ENCODE peak calls at places on chromosomes 5 and 9, in eight cellular contexts. One of them, this sample, is unnamed.

GRCh38 chr9:89234636-89235035 is 56.0 kb upstream of the SHC3 start:
- DNase-seq in adrenal gland: peak; percentile 25
- DNase-seq in HCT116: no peak
- DNase-seq in germinal center: peak; percentile 14
- DNase-seq in head of caudate nucleus: peak; percentile 57
- DNase-seq in stimulated activated CD8-positive, alpha-beta memory T cell treated with anti-CD3 and anti-CD28 coated beads, Interleukin-4, amount 100 ng/mL, for 4 hours: no peak
- DNase-seq in cardiac muscle cell: peak; percentile 27
- DNase-seq in activated T-cell treated with anti-CD3 and anti-CD28 coated beads, Interleukin-2, amount 50 U/mL, for 24 hours: peak; percentile 62
- DNase-seq in this sample: no peak

GRCh38 chr9:70120834-70121510 is 77.3 kb downstream of the MAMDC2 start:
- DNase-seq in adrenal gland: peak; percentile 29
- DNase-seq in HCT116: no peak
- DNase-seq in germinal center: no peak
- DNase-seq in head of caudate nucleus: peak; percentile 19
- DNase-seq in stimulated activated CD8-positive, alpha-beta memory T cell treated with anti-CD3 and anti-CD28 coated beads, Interleukin-4, amount 100 ng/mL, for 4 hours: no peak
- DNase-seq in cardiac muscle cell: no peak
- DNase-seq in activated T-cell treated with anti-CD3 and anti-CD28 coated beads, Interleukin-2, amount 50 U/mL, for 24 hours: no peak
- DNase-seq in this sample: no peak

GRCh38 chr5:107340631-107341030 is 330.1 kb downstream of the EFNA5 start:
- DNase-seq in adrenal gland: no peak
- DNase-seq in HCT116: no peak
- DNase-seq in germinal center: no peak
- DNase-seq in head of caudate nucleus: no peak
- DNase-seq in stimulated activated CD8-positive, alpha-beta memory T cell treated with anti-CD3 and anti-CD28 coated beads, Interleukin-4, amount 100 ng/mL, for 4 hours: no peak
- DNase-seq in cardiac muscle cell: no peak
- DNase-seq in activated T-cell treated with anti-CD3 and anti-CD28 coated beads, Interleukin-2, amount 50 U/mL, for 24 hours: no peak
- DNase-seq in this sample: no peak

GRCh38 chr9:92151691-92152393 is 36.6 kb upstream of the SPTLC1 start:
- DNase-seq in adrenal gland: peak; percentile 64
- DNase-seq in HCT116: no peak
- DNase-seq in germinal center: no peak
- DNase-seq in head of caudate nucleus: no peak
- DNase-seq in stimulated activated CD8-positive, alpha-beta memory T cell treated with anti-CD3 and anti-CD28 coated beads, Interleukin-4, amount 100 ng/mL, for 4 hours: no peak
- DNase-seq in cardiac muscle cell: peak; percentile 36
- DNase-seq in activated T-cell treated with anti-CD3 and anti-CD28 coated beads, Interleukin-2, amount 50 U/mL, for 24 hours: no peak
- DNase-seq in this sample: no peak

GRCh38 chr9:78857371-78858225 is 560.7 kb downstream of the PSAT1 start:
- DNase-seq in adrenal gland: no peak
- DNase-seq in HCT116: no peak
- DNase-seq in germinal center: no peak
- DNase-seq in head of caudate nucleus: no peak
- DNase-seq in stimulated activated CD8-positive, alpha-beta memory T cell treated with anti-CD3 and anti-CD28 coated beads, Interleukin-4, amount 100 ng/mL, for 4 hours: no peak
- DNase-seq in cardiac muscle cell: no peak
- DNase-seq in activated T-cell treated with anti-CD3 and anti-CD28 coated beads, Interleukin-2, amount 50 U/mL, for 24 hours: no peak
- DNase-seq in this sample: no peak

GRCh38 chr5:1859099-1859498 is 23.6 kb downstream of the IRX4 start:
- DNase-seq in adrenal gland: no peak
- DNase-seq in HCT116: no peak
- DNase-seq in germinal center: no peak
- DNase-seq in head of caudate nucleus: no peak
- DNase-seq in stimulated activated CD8-positive, alpha-beta memory T cell treated with anti-CD3 and anti-CD28 coated beads, Interleukin-4, amount 100 ng/mL, for 4 hours: no peak
- DNase-seq in cardiac muscle cell: no peak
- DNase-seq in activated T-cell treated with anti-CD3 and anti-CD28 coated beads, Interleukin-2, amount 50 U/mL, for 24 hours: no peak
- DNase-seq in this sample: no peak

GRCh38 chr9:120043448-120043847 is 536.5 kb downstream of the CDK5RAP2 start:
- DNase-seq in adrenal gland: no peak
- DNase-seq in HCT116: no peak
- DNase-seq in germinal center: no peak
- DNase-seq in head of caudate nucleus: peak; percentile 29
- DNase-seq in stimulated activated CD8-positive, alpha-beta memory T cell treated with anti-CD3 and anti-CD28 coated beads, Interleukin-4, amount 100 ng/mL, for 4 hours: no peak
- DNase-seq in cardiac muscle cell: no peak
- DNase-seq in activated T-cell treated with anti-CD3 and anti-CD28 coated beads, Interleukin-2, amount 50 U/mL, for 24 hours: no peak
- DNase-seq in this sample: no peak

GRCh38 chr9:84671651-84672467 is 2.3 kb downstream of the NTRK2 start:
- DNase-seq in adrenal gland: no peak
- DNase-seq in HCT116: no peak
- DNase-seq in germinal center: no peak
- DNase-seq in head of caudate nucleus: peak; percentile 51
- DNase-seq in stimulated activated CD8-positive, alpha-beta memory T cell treated with anti-CD3 and anti-CD28 coated beads, Interleukin-4, amount 100 ng/mL, for 4 hours: no peak
- DNase-seq in cardiac muscle cell: no peak
- DNase-seq in activated T-cell treated with anti-CD3 and anti-CD28 coated beads, Interleukin-2, amount 50 U/mL, for 24 hours: no peak
- DNase-seq in this sample: no peak

GRCh38 chr5:111755942-111756353 is 1.0 kb downstream of the NREP start:
- DNase-seq in adrenal gland: no peak
- DNase-seq in HCT116: no peak
- DNase-seq in germinal center: no peak
- DNase-seq in head of caudate nucleus: no peak
- DNase-seq in stimulated activated CD8-positive, alpha-beta memory T cell treated with anti-CD3 and anti-CD28 coated beads, Interleukin-4, amount 100 ng/mL, for 4 hours: no peak
- DNase-seq in cardiac muscle cell: peak; percentile 71
- DNase-seq in activated T-cell treated with anti-CD3 and anti-CD28 coated beads, Interleukin-2, amount 50 U/mL, for 24 hours: no peak
- DNase-seq in this sample: no peak

GRCh38 chr5:18527017-18527416 is 892.8 kb downstream of the TAF11L14 start:
- DNase-seq in adrenal gland: no peak
- DNase-seq in HCT116: no peak
- DNase-seq in germinal center: no peak
- DNase-seq in head of caudate nucleus: no peak
- DNase-seq in stimulated activated CD8-positive, alpha-beta memory T cell treated with anti-CD3 and anti-CD28 coated beads, Interleukin-4, amount 100 ng/mL, for 4 hours: no peak
- DNase-seq in cardiac muscle cell: no peak
- DNase-seq in activated T-cell treated with anti-CD3 and anti-CD28 coated beads, Interleukin-2, amount 50 U/mL, for 24 hours: no peak
- DNase-seq in this sample: no peak

GRCh38 chr5:103216137-103216536 is 42.4 kb upstream of the MACIR start:
- DNase-seq in adrenal gland: no peak
- DNase-seq in HCT116: no peak
- DNase-seq in germinal center: no peak
- DNase-seq in head of caudate nucleus: no peak
- DNase-seq in stimulated activated CD8-positive, alpha-beta memory T cell treated with anti-CD3 and anti-CD28 coated beads, Interleukin-4, amount 100 ng/mL, for 4 hours: no peak
- DNase-seq in cardiac muscle cell: no peak
- DNase-seq in activated T-cell treated with anti-CD3 and anti-CD28 coated beads, Interleukin-2, amount 50 U/mL, for 24 hours: no peak
- DNase-seq in this sample: no peak

GRCh38 chr9:76342862-76343261 is 51.4 kb downstream of the RFK start:
- DNase-seq in adrenal gland: no peak
- DNase-seq in HCT116: no peak
- DNase-seq in germinal center: no peak
- DNase-seq in head of caudate nucleus: no peak
- DNase-seq in stimulated activated CD8-positive, alpha-beta memory T cell treated with anti-CD3 and anti-CD28 coated beads, Interleukin-4, amount 100 ng/mL, for 4 hours: no peak
- DNase-seq in cardiac muscle cell: no peak
- DNase-seq in activated T-cell treated with anti-CD3 and anti-CD28 coated beads, Interleukin-2, amount 50 U/mL, for 24 hours: no peak
- DNase-seq in this sample: no peak

GRCh38 chr9:132319421-132320110 is 35.2 kb downstream of the SETX start:
- DNase-seq in adrenal gland: no peak
- DNase-seq in HCT116: no peak
- DNase-seq in germinal center: no peak
- DNase-seq in head of caudate nucleus: no peak
- DNase-seq in stimulated activated CD8-positive, alpha-beta memory T cell treated with anti-CD3 and anti-CD28 coated beads, Interleukin-4, amount 100 ng/mL, for 4 hours: no peak
- DNase-seq in cardiac muscle cell: peak; percentile 75
- DNase-seq in activated T-cell treated with anti-CD3 and anti-CD28 coated beads, Interleukin-2, amount 50 U/mL, for 24 hours: no peak
- DNase-seq in this sample: no peak

GRCh38 chr5:93621340-93621872 is 38.4 kb downstream of the NR2F1 start:
- DNase-seq in adrenal gland: peak; percentile 83
- DNase-seq in HCT116: no peak
- DNase-seq in germinal center: no peak
- DNase-seq in head of caudate nucleus: peak; percentile 92
- DNase-seq in stimulated activated CD8-positive, alpha-beta memory T cell treated with anti-CD3 and anti-CD28 coated beads, Interleukin-4, amount 100 ng/mL, for 4 hours: no peak
- DNase-seq in cardiac muscle cell: no peak
- DNase-seq in activated T-cell treated with anti-CD3 and anti-CD28 coated beads, Interleukin-2, amount 50 U/mL, for 24 hours: peak; percentile 41
- DNase-seq in this sample: no peak

GRCh38 chr5:163248856-163249255 is 188.5 kb upstream of the CCNG1 start:
- DNase-seq in adrenal gland: no peak
- DNase-seq in HCT116: no peak
- DNase-seq in germinal center: no peak
- DNase-seq in head of caudate nucleus: no peak
- DNase-seq in stimulated activated CD8-positive, alpha-beta memory T cell treated with anti-CD3 and anti-CD28 coated beads, Interleukin-4, amount 100 ng/mL, for 4 hours: no peak
- DNase-seq in cardiac muscle cell: no peak
- DNase-seq in activated T-cell treated with anti-CD3 and anti-CD28 coated beads, Interleukin-2, amount 50 U/mL, for 24 hours: no peak
- DNase-seq in this sample: no peak

GRCh38 chr9:18591261-18591660 is 117.3 kb downstream of the ADAMTSL1 start:
- DNase-seq in adrenal gland: no peak
- DNase-seq in HCT116: no peak
- DNase-seq in germinal center: no peak
- DNase-seq in head of caudate nucleus: no peak
- DNase-seq in stimulated activated CD8-positive, alpha-beta memory T cell treated with anti-CD3 and anti-CD28 coated beads, Interleukin-4, amount 100 ng/mL, for 4 hours: no peak
- DNase-seq in cardiac muscle cell: no peak
- DNase-seq in activated T-cell treated with anti-CD3 and anti-CD28 coated beads, Interleukin-2, amount 50 U/mL, for 24 hours: no peak
- DNase-seq in this sample: no peak

GRCh38 chr9:79166005-79166404 is 405.8 kb upstream of the TLE4 start:
- DNase-seq in adrenal gland: no peak
- DNase-seq in HCT116: no peak
- DNase-seq in germinal center: no peak
- DNase-seq in head of caudate nucleus: no peak
- DNase-seq in stimulated activated CD8-positive, alpha-beta memory T cell treated with anti-CD3 and anti-CD28 coated beads, Interleukin-4, amount 100 ng/mL, for 4 hours: no peak
- DNase-seq in cardiac muscle cell: no peak
- DNase-seq in activated T-cell treated with anti-CD3 and anti-CD28 coated beads, Interleukin-2, amount 50 U/mL, for 24 hours: no peak
- DNase-seq in this sample: no peak

GRCh38 chr9:119968837-119969707 is 599.8 kb upstream of the BRINP1 start:
- DNase-seq in adrenal gland: peak; percentile 71
- DNase-seq in HCT116: peak; percentile 16
- DNase-seq in germinal center: peak; percentile 71
- DNase-seq in head of caudate nucleus: peak; percentile 85
- DNase-seq in stimulated activated CD8-positive, alpha-beta memory T cell treated with anti-CD3 and anti-CD28 coated beads, Interleukin-4, amount 100 ng/mL, for 4 hours: no peak
- DNase-seq in cardiac muscle cell: peak; percentile 84
- DNase-seq in activated T-cell treated with anti-CD3 and anti-CD28 coated beads, Interleukin-2, amount 50 U/mL, for 24 hours: peak; percentile 49
- DNase-seq in this sample: peak; percentile 46

GRCh38 chr5:98816574-98817222 is 43.2 kb downstream of the RGMB start:
- DNase-seq in adrenal gland: no peak
- DNase-seq in HCT116: no peak
- DNase-seq in germinal center: no peak
- DNase-seq in head of caudate nucleus: no peak
- DNase-seq in stimulated activated CD8-positive, alpha-beta memory T cell treated with anti-CD3 and anti-CD28 coated beads, Interleukin-4, amount 100 ng/mL, for 4 hours: no peak
- DNase-seq in cardiac muscle cell: no peak
- DNase-seq in activated T-cell treated with anti-CD3 and anti-CD28 coated beads, Interleukin-2, amount 50 U/mL, for 24 hours: no peak
- DNase-seq in this sample: no peak

GRCh38 chr9:131734165-131734610 is 5.7 kb downstream of the RAPGEF1 start:
- DNase-seq in adrenal gland: no peak
- DNase-seq in HCT116: no peak
- DNase-seq in germinal center: peak; percentile 14
- DNase-seq in head of caudate nucleus: no peak
- DNase-seq in stimulated activated CD8-positive, alpha-beta memory T cell treated with anti-CD3 and anti-CD28 coated beads, Interleukin-4, amount 100 ng/mL, for 4 hours: no peak
- DNase-seq in cardiac muscle cell: no peak
- DNase-seq in activated T-cell treated with anti-CD3 and anti-CD28 coated beads, Interleukin-2, amount 50 U/mL, for 24 hours: no peak
- DNase-seq in this sample: peak; percentile 73

GRCh38 chr5:102611312-102611711 is 112.5 kb upstream of the SLCO6A1 start:
- DNase-seq in adrenal gland: no peak
- DNase-seq in HCT116: no peak
- DNase-seq in germinal center: no peak
- DNase-seq in head of caudate nucleus: no peak
- DNase-seq in stimulated activated CD8-positive, alpha-beta memory T cell treated with anti-CD3 and anti-CD28 coated beads, Interleukin-4, amount 100 ng/mL, for 4 hours: no peak
- DNase-seq in cardiac muscle cell: no peak
- DNase-seq in activated T-cell treated with anti-CD3 and anti-CD28 coated beads, Interleukin-2, amount 50 U/mL, for 24 hours: no peak
- DNase-seq in this sample: no peak

GRCh38 chr9:128899566-128900322 is 17.8 kb downstream of the LRRC8A start:
- DNase-seq in adrenal gland: no peak
- DNase-seq in HCT116: no peak
- DNase-seq in germinal center: no peak
- DNase-seq in head of caudate nucleus: no peak
- DNase-seq in stimulated activated CD8-positive, alpha-beta memory T cell treated with anti-CD3 and anti-CD28 coated beads, Interleukin-4, amount 100 ng/mL, for 4 hours: no peak
- DNase-seq in cardiac muscle cell: no peak
- DNase-seq in activated T-cell treated with anti-CD3 and anti-CD28 coated beads, Interleukin-2, amount 50 U/mL, for 24 hours: no peak
- DNase-seq in this sample: no peak

GRCh38 chr9:107489687-107490605 is at the start of gene KLF4:
- DNase-seq in adrenal gland: peak; percentile 92
- DNase-seq in HCT116: peak; percentile 86
- DNase-seq in germinal center: peak; percentile 85
- DNase-seq in head of caudate nucleus: peak; percentile 85
- DNase-seq in stimulated activated CD8-positive, alpha-beta memory T cell treated with anti-CD3 and anti-CD28 coated beads, Interleukin-4, amount 100 ng/mL, for 4 hours: peak; percentile 6
- DNase-seq in cardiac muscle cell: peak; percentile 93
- DNase-seq in activated T-cell treated with anti-CD3 and anti-CD28 coated beads, Interleukin-2, amount 50 U/mL, for 24 hours: peak; percentile 74
- DNase-seq in this sample: no peak

GRCh38 chr5:1881273-1881586 is 1.5 kb downstream of the IRX4 start:
- DNase-seq in adrenal gland: no peak
- DNase-seq in HCT116: peak; percentile 75
- DNase-seq in germinal center: no peak
- DNase-seq in head of caudate nucleus: no peak
- DNase-seq in stimulated activated CD8-positive, alpha-beta memory T cell treated with anti-CD3 and anti-CD28 coated beads, Interleukin-4, amount 100 ng/mL, for 4 hours: no peak
- DNase-seq in cardiac muscle cell: no peak
- DNase-seq in activated T-cell treated with anti-CD3 and anti-CD28 coated beads, Interleukin-2, amount 50 U/mL, for 24 hours: no peak
- DNase-seq in this sample: no peak

GRCh38 chr5:90221947-90222346 is 187.6 kb downstream of the CETN3 start:
- DNase-seq in adrenal gland: no peak
- DNase-seq in HCT116: no peak
- DNase-seq in germinal center: no peak
- DNase-seq in head of caudate nucleus: no peak
- DNase-seq in stimulated activated CD8-positive, alpha-beta memory T cell treated with anti-CD3 and anti-CD28 coated beads, Interleukin-4, amount 100 ng/mL, for 4 hours: no peak
- DNase-seq in cardiac muscle cell: no peak
- DNase-seq in activated T-cell treated with anti-CD3 and anti-CD28 coated beads, Interleukin-2, amount 50 U/mL, for 24 hours: no peak
- DNase-seq in this sample: no peak

GRCh38 chr5:40688127-40688756 is 8.5 kb downstream of the PTGER4 start:
- DNase-seq in adrenal gland: peak; percentile 85
- DNase-seq in HCT116: peak; percentile 85
- DNase-seq in germinal center: peak; percentile 69
- DNase-seq in head of caudate nucleus: peak; percentile 90
- DNase-seq in stimulated activated CD8-positive, alpha-beta memory T cell treated with anti-CD3 and anti-CD28 coated beads, Interleukin-4, amount 100 ng/mL, for 4 hours: peak; percentile 83
- DNase-seq in cardiac muscle cell: peak; percentile 87
- DNase-seq in activated T-cell treated with anti-CD3 and anti-CD28 coated beads, Interleukin-2, amount 50 U/mL, for 24 hours: peak; percentile 84
- DNase-seq in this sample: peak; percentile 87

GRCh38 chr5:98458004-98458403 is 315.5 kb upstream of the RGMB start:
- DNase-seq in adrenal gland: no peak
- DNase-seq in HCT116: no peak
- DNase-seq in germinal center: no peak
- DNase-seq in head of caudate nucleus: no peak
- DNase-seq in stimulated activated CD8-positive, alpha-beta memory T cell treated with anti-CD3 and anti-CD28 coated beads, Interleukin-4, amount 100 ng/mL, for 4 hours: no peak
- DNase-seq in cardiac muscle cell: no peak
- DNase-seq in activated T-cell treated with anti-CD3 and anti-CD28 coated beads, Interleukin-2, amount 50 U/mL, for 24 hours: no peak
- DNase-seq in this sample: no peak

GRCh38 chr9:120924698-120925534 is 1.7 kb downstream of the TRAF1 start:
- DNase-seq in adrenal gland: no peak
- DNase-seq in HCT116: no peak
- DNase-seq in germinal center: no peak
- DNase-seq in head of caudate nucleus: no peak
- DNase-seq in stimulated activated CD8-positive, alpha-beta memory T cell treated with anti-CD3 and anti-CD28 coated beads, Interleukin-4, amount 100 ng/mL, for 4 hours: no peak
- DNase-seq in cardiac muscle cell: no peak
- DNase-seq in activated T-cell treated with anti-CD3 and anti-CD28 coated beads, Interleukin-2, amount 50 U/mL, for 24 hours: peak; percentile 69
- DNase-seq in this sample: no peak

GRCh38 chr5:87103616-87104287 is 163.9 kb upstream of the RASA1 start:
- DNase-seq in adrenal gland: no peak
- DNase-seq in HCT116: no peak
- DNase-seq in germinal center: peak; percentile 22
- DNase-seq in head of caudate nucleus: no peak
- DNase-seq in stimulated activated CD8-positive, alpha-beta memory T cell treated with anti-CD3 and anti-CD28 coated beads, Interleukin-4, amount 100 ng/mL, for 4 hours: no peak
- DNase-seq in cardiac muscle cell: no peak
- DNase-seq in activated T-cell treated with anti-CD3 and anti-CD28 coated beads, Interleukin-2, amount 50 U/mL, for 24 hours: no peak
- DNase-seq in this sample: no peak

GRCh38 chr9:136091582-136092352 is 3.3 kb downstream of the NACC2 start:
- DNase-seq in adrenal gland: no peak
- DNase-seq in HCT116: no peak
- DNase-seq in germinal center: no peak
- DNase-seq in head of caudate nucleus: no peak
- DNase-seq in stimulated activated CD8-positive, alpha-beta memory T cell treated with anti-CD3 and anti-CD28 coated beads, Interleukin-4, amount 100 ng/mL, for 4 hours: no peak
- DNase-seq in cardiac muscle cell: no peak
- DNase-seq in activated T-cell treated with anti-CD3 and anti-CD28 coated beads, Interleukin-2, amount 50 U/mL, for 24 hours: no peak
- DNase-seq in this sample: no peak

GRCh38 chr5:154086123-154086522 is 47.4 kb downstream of the MFAP3 start:
- DNase-seq in adrenal gland: no peak
- DNase-seq in HCT116: no peak
- DNase-seq in germinal center: no peak
- DNase-seq in head of caudate nucleus: no peak
- DNase-seq in stimulated activated CD8-positive, alpha-beta memory T cell treated with anti-CD3 and anti-CD28 coated beads, Interleukin-4, amount 100 ng/mL, for 4 hours: no peak
- DNase-seq in cardiac muscle cell: no peak
- DNase-seq in activated T-cell treated with anti-CD3 and anti-CD28 coated beads, Interleukin-2, amount 50 U/mL, for 24 hours: no peak
- DNase-seq in this sample: no peak

GRCh38 chr5:72232838-72233237 is 87.2 kb downstream of the MRPS27 start:
- DNase-seq in adrenal gland: no peak
- DNase-seq in HCT116: no peak
- DNase-seq in germinal center: no peak
- DNase-seq in head of caudate nucleus: no peak
- DNase-seq in stimulated activated CD8-positive, alpha-beta memory T cell treated with anti-CD3 and anti-CD28 coated beads, Interleukin-4, amount 100 ng/mL, for 4 hours: no peak
- DNase-seq in cardiac muscle cell: no peak
- DNase-seq in activated T-cell treated with anti-CD3 and anti-CD28 coated beads, Interleukin-2, amount 50 U/mL, for 24 hours: no peak
- DNase-seq in this sample: no peak

GRCh38 chr9:13942695-13943094 is 371.2 kb downstream of the NFIB start:
- DNase-seq in adrenal gland: no peak
- DNase-seq in HCT116: no peak
- DNase-seq in germinal center: no peak
- DNase-seq in head of caudate nucleus: peak; percentile 42
- DNase-seq in stimulated activated CD8-positive, alpha-beta memory T cell treated with anti-CD3 and anti-CD28 coated beads, Interleukin-4, amount 100 ng/mL, for 4 hours: no peak
- DNase-seq in cardiac muscle cell: no peak
- DNase-seq in activated T-cell treated with anti-CD3 and anti-CD28 coated beads, Interleukin-2, amount 50 U/mL, for 24 hours: no peak
- DNase-seq in this sample: no peak

GRCh38 chr9:135109650-135110049 is 22.2 kb downstream of the OLFM1 start:
- DNase-seq in adrenal gland: no peak
- DNase-seq in HCT116: no peak
- DNase-seq in germinal center: no peak
- DNase-seq in head of caudate nucleus: no peak
- DNase-seq in stimulated activated CD8-positive, alpha-beta memory T cell treated with anti-CD3 and anti-CD28 coated beads, Interleukin-4, amount 100 ng/mL, for 4 hours: no peak
- DNase-seq in cardiac muscle cell: no peak
- DNase-seq in activated T-cell treated with anti-CD3 and anti-CD28 coated beads, Interleukin-2, amount 50 U/mL, for 24 hours: no peak
- DNase-seq in this sample: no peak